ENCODE peak calls at places on chromosomes 12 and 14, in six cellular contexts. Q, H, F, A, N and G are unnamed samples.

GRCh38 chr12:57389033-57389432 is 41.8 kb downstream of the R3HDM2 start:
- DNase-seq in A (peak), H (peak), F (peak), N (no peak), Q (peak), G (no peak)

GRCh38 chr14:37709419-37710195 is 114.2 kb downstream of the TTC6 start:
- DNase-seq in A (peak), Q (peak), F (peak), N (no peak), H (peak), G (no peak)

GRCh38 chr14:22370084-22370847 is 218.8 kb downstream of the DAD1 start:
- DNase-seq in H (peak), Q (peak), F (no peak), A (no peak), N (no peak), G (no peak)

GRCh38 chr12:114746297-114747074 is 62.5 kb upstream of the TBX3 start:
- DNase-seq in Q (no peak), F (no peak), A (peak), H (no peak), N (no peak), G (no peak)

GRCh38 chr14:91249841-91250616 is 5.5 kb upstream of the GPR68 start:
- DNase-seq in F (no peak), Q (peak), H (peak), A (no peak), N (peak), G (peak)

GRCh38 chr12:103503546-103504480 is 8.0 kb upstream of the C12orf42 start:
- DNase-seq in A (no peak), N (no peak), F (no peak), H (no peak), Q (no peak), G (peak)

GRCh38 chr12:24791622-24792021 is 157.3 kb downstream of the BCAT1 start:
- DNase-seq in Q (no peak), H (no peak), N (no peak), A (no peak), F (no peak), G (no peak)

GRCh38 chr12:93183940-93184663 is 193.6 kb upstream of the NUDT4 start:
- DNase-seq in A (no peak), H (peak), N (no peak), Q (no peak), F (no peak), G (no peak)

GRCh38 chr12:4719821-4720636 is at the start of gene GALNT8:
- DNase-seq in A (no peak), Q (peak), H (no peak), F (peak), N (no peak), G (no peak)

GRCh38 chr14:30078827-30079402 is 151.3 kb upstream of the PRKD1 start:
- DNase-seq in N (no peak), F (no peak), H (no peak), A (no peak), Q (no peak), G (no peak)

GRCh38 chr12:9646794-9647622 is 22.5 kb upstream of the CLEC2D start:
- DNase-seq in N (peak), F (peak), A (peak), Q (peak), H (peak), G (peak)

GRCh38 chr14:32940066-32940651 is 1.5 kb downstream of the NPAS3 start:
- DNase-seq in H (peak), Q (peak), N (no peak), A (no peak), F (peak), G (peak)

GRCh38 chr12:127431177-127431576 is 835.8 kb upstream of the TMEM132C start:
- DNase-seq in Q (no peak), F (no peak), H (no peak), A (no peak), N (no peak), G (no peak)

GRCh38 chr12:77319141-77319540 is 253.8 kb upstream of the E2F7 start:
- DNase-seq in Q (no peak), N (no peak), H (no peak), F (no peak), A (no peak), G (peak)

GRCh38 chr14:71070169-71070568 is 162.9 kb downstream of the PCNX1 start:
- DNase-seq in Q (peak), H (no peak), N (no peak), A (peak), F (peak), G (no peak)

GRCh38 chr12:116712458-116713303 is 25.2 kb downstream of the SPRING1 start:
- DNase-seq in F (no peak), Q (no peak), A (no peak), N (no peak), H (no peak), G (no peak)

GRCh38 chr14:81005540-81006228 is 50.3 kb downstream of the TSHR start:
- DNase-seq in H (no peak), A (no peak), Q (no peak), F (no peak), N (peak), G (no peak)

GRCh38 chr14:103205541-103205906 is 82.3 kb downstream of the TNFAIP2 start:
- DNase-seq in Q (no peak), A (no peak), H (no peak), F (no peak), N (no peak), G (no peak)

GRCh38 chr14:103207038-103207403 is 83.8 kb downstream of the TNFAIP2 start:
- DNase-seq in A (no peak), N (peak), H (peak), F (no peak), Q (no peak), G (peak)

GRCh38 chr14:103206023-103206481 is 82.8 kb downstream of the TNFAIP2 start:
- DNase-seq in N (no peak), H (peak), F (no peak), A (no peak), Q (no peak), G (no peak)

GRCh38 chr14:103209054-103209453 is 85.8 kb downstream of the TNFAIP2 start:
- DNase-seq in Q (no peak), H (no peak), N (peak), F (no peak), A (no peak), G (no peak)

GRCh38 chr14:103207404-103208072 is 84.3 kb downstream of the TNFAIP2 start:
- DNase-seq in F (no peak), H (peak), N (no peak), Q (no peak), A (no peak), G (peak)
- H2AFZ ChIP-seq in F (peak), H (peak), N (peak), Q (no peak), A (peak), G (peak)

GRCh38 chr12:54019111-54019811 is 9.0 kb upstream of the HOXC6 start:
- DNase-seq in N (peak), F (no peak), Q (no peak), A (no peak), H (no peak), G (peak)
- H3K4me3 ChIP-seq in N (peak), F (no peak), Q (no peak), A (no peak), H (no peak), G (no peak)

GRCh38 chr12:54358620-54358944 is 5.7 kb downstream of the GPR84 start:
- DNase-seq in H (no peak), Q (no peak), N (no peak), A (no peak), F (no peak), G (peak)

GRCh38 chr12:54359762-54360351 is 4.4 kb downstream of the GPR84 start:
- DNase-seq in F (no peak), N (no peak), A (no peak), Q (peak), H (no peak), G (no peak)

GRCh38 chr12:54360717-54361456 is 3.4 kb downstream of the GPR84 start:
- DNase-seq in A (peak), N (peak), H (peak), Q (peak), F (peak), G (peak)

GRCh38 chr12:54357802-54358619 is 6.3 kb downstream of the GPR84 start:
- DNase-seq in Q (peak), H (no peak), A (no peak), N (peak), F (peak), G (peak)

DNA sequence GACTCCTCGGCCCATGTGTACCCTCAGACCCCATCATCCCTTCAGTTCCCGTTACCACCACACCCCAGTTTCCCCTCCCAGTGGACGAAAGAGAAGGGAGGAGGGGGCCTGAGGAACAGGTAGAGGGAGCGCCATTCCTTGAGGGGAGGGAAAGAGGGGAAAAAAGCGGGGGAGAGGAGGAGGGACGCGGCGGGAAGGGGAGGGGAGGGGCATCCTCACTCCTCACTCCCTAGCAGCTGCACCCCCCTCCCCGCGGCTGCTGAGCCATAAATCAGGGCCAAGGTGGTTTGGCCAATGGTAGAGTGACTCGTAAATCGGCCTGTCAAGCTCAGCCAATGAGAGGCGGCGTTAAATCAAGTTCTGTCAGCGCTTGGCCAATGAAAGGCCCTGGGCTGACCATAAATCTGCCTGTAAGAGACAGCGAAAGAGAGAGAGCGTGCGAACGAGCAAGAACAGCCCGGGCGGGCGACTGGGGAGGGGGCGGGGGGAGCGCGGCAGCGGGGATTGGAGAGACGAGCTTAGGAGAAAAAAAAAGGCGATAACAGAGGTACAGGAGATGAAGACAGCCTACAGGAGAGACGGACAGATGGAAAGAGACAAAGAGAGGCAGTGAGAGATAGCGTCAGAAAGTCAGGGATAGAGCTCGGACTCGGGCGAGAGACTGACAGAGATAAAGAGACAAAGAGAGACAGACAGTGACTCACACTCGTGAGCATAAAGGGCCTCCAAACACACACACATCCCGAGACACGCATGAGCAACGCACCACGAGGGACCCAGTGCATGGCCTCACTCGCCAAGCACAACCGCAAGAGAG is 5.1 kb downstream of the GPR84 start:
- DNase-seq in Q (peak), A (peak), H (peak), N (peak), F (peak), G (peak)
- H2AFZ ChIP-seq in Q (peak), A (peak), H (peak), N (peak), F (peak), G (no peak)

GRCh38 chr14:85537526-85537925 is 7.6 kb downstream of the FLRT2 start:
- DNase-seq in Q (no peak), H (no peak), N (no peak), A (no peak), F (no peak), G (no peak)
- H3K4me3 ChIP-seq in Q (no peak), H (no peak), N (no peak), A (no peak), F (no peak), G (no peak)

GRCh38 chr14:106269029-106269428 is 742.6 kb downstream of the TMEM121 start:
- DNase-seq in N (no peak), F (no peak), A (no peak), Q (no peak), H (no peak), G (no peak)

GRCh38 chr14:106269451-106270204 is 743.2 kb downstream of the TMEM121 start:
- DNase-seq in H (no peak), Q (no peak), N (no peak), F (no peak), A (no peak), G (no peak)

GRCh38 chr14:106268013-106268727 is 741.8 kb downstream of the TMEM121 start:
- DNase-seq in Q (no peak), F (no peak), A (no peak), N (peak), H (no peak), G (no peak)
- H2AFZ ChIP-seq in Q (no peak), F (no peak), A (no peak), N (no peak), H (no peak), G (no peak)